ENCODE peak calls at places on chromosome X, in eight cellular contexts. One of them, this sample, is unnamed.

GRCh38 chrX:82141942-82142341 is 940.0 kb downstream of the SH3BGRL start:
- DNase-seq in central memory CD4-positive, alpha-beta T cell: peak
- DNase-seq in NCI-H524: no peak
- DNase-seq in fibroblast of the conjunctiva: no peak
- DNase-seq in H9: no peak
- DNase-seq in GM19239: no peak
- DNase-seq in naive B cell: no peak
- DNase-seq in mammary epithelial cell: no peak
- DNase-seq in this sample: no peak

GRCh38 chrX:53196678-53197077 is 28.3 kb downstream of the KDM5C start:
- DNase-seq in central memory CD4-positive, alpha-beta T cell: no peak
- DNase-seq in NCI-H524: no peak
- DNase-seq in fibroblast of the conjunctiva: no peak
- DNase-seq in H9: no peak
- DNase-seq in GM19239: no peak
- DNase-seq in naive B cell: no peak
- DNase-seq in mammary epithelial cell: no peak
- DNase-seq in this sample: no peak

GRCh38 chrX:115560211-115560977 is 580 bp upstream of the PLS3 start:
- DNase-seq in central memory CD4-positive, alpha-beta T cell: no peak
- DNase-seq in NCI-H524: no peak
- DNase-seq in fibroblast of the conjunctiva: no peak
- DNase-seq in H9: no peak
- DNase-seq in GM19239: no peak
- DNase-seq in naive B cell: no peak
- DNase-seq in mammary epithelial cell: peak
- DNase-seq in this sample: no peak

GRCh38 chrX:38882894-38883620 is 81.8 kb downstream of the MID1IP1 start:
- DNase-seq in central memory CD4-positive, alpha-beta T cell: no peak
- DNase-seq in NCI-H524: no peak
- DNase-seq in fibroblast of the conjunctiva: peak
- DNase-seq in H9: no peak
- DNase-seq in GM19239: no peak
- DNase-seq in naive B cell: no peak
- DNase-seq in mammary epithelial cell: peak
- DNase-seq in this sample: no peak

GRCh38 chrX:49291615-49292337 is 11.7 kb upstream of the GAGE10 start:
- DNase-seq in central memory CD4-positive, alpha-beta T cell: peak
- DNase-seq in NCI-H524: peak
- DNase-seq in fibroblast of the conjunctiva: peak
- DNase-seq in H9: peak
- DNase-seq in GM19239: peak
- DNase-seq in naive B cell: peak
- DNase-seq in mammary epithelial cell: peak
- DNase-seq in this sample: peak

GRCh38 chrX:13658602-13659001 is 5.7 kb downstream of the TCEANC start:
- DNase-seq in central memory CD4-positive, alpha-beta T cell: peak
- DNase-seq in NCI-H524: peak
- DNase-seq in fibroblast of the conjunctiva: peak
- DNase-seq in H9: no peak
- DNase-seq in GM19239: no peak
- DNase-seq in naive B cell: peak
- DNase-seq in mammary epithelial cell: peak
- DNase-seq in this sample: peak

GRCh38 chrX:65928522-65928921 is 111.4 kb downstream of the VSIG4 start:
- DNase-seq in central memory CD4-positive, alpha-beta T cell: no peak
- DNase-seq in NCI-H524: no peak
- DNase-seq in fibroblast of the conjunctiva: no peak
- DNase-seq in H9: no peak
- DNase-seq in GM19239: no peak
- DNase-seq in naive B cell: no peak
- DNase-seq in mammary epithelial cell: no peak
- DNase-seq in this sample: no peak

GRCh38 chrX:10173331-10173900 is 16.6 kb downstream of the CLCN4 start:
- DNase-seq in central memory CD4-positive, alpha-beta T cell: no peak
- DNase-seq in NCI-H524: no peak
- DNase-seq in fibroblast of the conjunctiva: no peak
- DNase-seq in H9: peak
- DNase-seq in GM19239: no peak
- DNase-seq in naive B cell: no peak
- DNase-seq in mammary epithelial cell: peak
- DNase-seq in this sample: no peak

GRCh38 chrX:9310596-9310995 is 154.3 kb upstream of the TBL1X start:
- DNase-seq in central memory CD4-positive, alpha-beta T cell: no peak
- DNase-seq in NCI-H524: no peak
- DNase-seq in fibroblast of the conjunctiva: no peak
- DNase-seq in H9: no peak
- DNase-seq in GM19239: no peak
- DNase-seq in naive B cell: no peak
- DNase-seq in mammary epithelial cell: no peak
- DNase-seq in this sample: no peak

GRCh38 chrX:40176256-40176978 is 78.7 kb upstream of the BCOR start:
- DNase-seq in central memory CD4-positive, alpha-beta T cell: peak
- DNase-seq in NCI-H524: peak
- DNase-seq in fibroblast of the conjunctiva: no peak
- DNase-seq in H9: peak
- DNase-seq in GM19239: no peak
- DNase-seq in naive B cell: peak
- DNase-seq in mammary epithelial cell: no peak
- DNase-seq in this sample: peak

GRCh38 chrX:102976290-102976689 is 39.2 kb downstream of the RAB40AL start:
- DNase-seq in central memory CD4-positive, alpha-beta T cell: no peak
- DNase-seq in NCI-H524: no peak
- DNase-seq in fibroblast of the conjunctiva: no peak
- DNase-seq in H9: no peak
- DNase-seq in GM19239: no peak
- DNase-seq in naive B cell: no peak
- DNase-seq in mammary epithelial cell: peak
- DNase-seq in this sample: no peak

GRCh38 chrX:44306336-44306735 is 37.1 kb downstream of the EFHC2 start:
- DNase-seq in central memory CD4-positive, alpha-beta T cell: no peak
- DNase-seq in NCI-H524: peak
- DNase-seq in fibroblast of the conjunctiva: no peak
- DNase-seq in H9: no peak
- DNase-seq in GM19239: no peak
- DNase-seq in naive B cell: no peak
- DNase-seq in mammary epithelial cell: peak
- DNase-seq in this sample: no peak

GRCh38 chrX:39848243-39848642 is 249.5 kb downstream of the BCOR start:
- DNase-seq in central memory CD4-positive, alpha-beta T cell: no peak
- DNase-seq in NCI-H524: no peak
- DNase-seq in fibroblast of the conjunctiva: peak
- DNase-seq in H9: no peak
- DNase-seq in GM19239: no peak
- DNase-seq in naive B cell: no peak
- DNase-seq in mammary epithelial cell: no peak
- DNase-seq in this sample: no peak